ENCODE peak calls at places on chromosomes 6 and 20, in six cellular contexts. M is NCI-H2029; J is ACHN; G is GM04504; V is stimulated activated CD4-positive, alpha-beta T cell treated with anti-CD3 and anti-CD28 coated beads, TNF-alpha, amount 100 ng/mL, for 24 hours; O is anterior cingulate cortex. Q is an unnamed sample.

GRCh38 chr6:87407896-87408720 is at the start of gene CFAP206:
- DNase-seq in O (peak), M (peak), J (peak), G (peak), V (peak), Q (peak)

GRCh38 chr20:35600176-35600995 is 15.2 kb upstream of the SPAG4 start:
- DNase-seq in J (no peak), O (no peak), M (no peak), V (no peak), G (no peak), Q (no peak)

GRCh38 chr6:9250852-9251251 is 815.5 kb upstream of the SLC35B3 start:
- DNase-seq in O (no peak), V (no peak), M (peak), J (peak), G (peak), Q (no peak)

GRCh38 chr20:50534567-50534966 is 24.4 kb downstream of the PTPN1 start:
- DNase-seq in J (peak), G (peak), O (no peak), V (no peak), M (no peak), Q (no peak)

GRCh38 chr6:57097596-57097995 is 7.6 kb downstream of the ZNF451 start:
- DNase-seq in M (no peak), G (peak), V (no peak), J (no peak), O (no peak), Q (no peak)

GRCh38 chr6:167474725-167475124 is 149.8 kb downstream of the TTLL2 start:
- DNase-seq in O (no peak), G (no peak), M (no peak), V (no peak), J (no peak), Q (no peak)

GRCh38 chr6:145756170-145756662 is 20.9 kb upstream of the EPM2A start:
- DNase-seq in J (no peak), O (no peak), V (no peak), G (peak), M (no peak), Q (no peak)

GRCh38 chr20:33991498-33991897 is 2.2 kb upstream of the RALY start:
- DNase-seq in V (no peak), G (no peak), O (no peak), J (no peak), M (no peak), Q (no peak)

GRCh38 chr6:208973-209372 is 83.3 kb upstream of the DUSP22 start:
- DNase-seq in M (no peak), V (no peak), O (no peak), G (no peak), J (no peak), Q (no peak)

GRCh38 chr6:912871-913663 is 220.1 kb upstream of the EXOC2 start:
- DNase-seq in M (peak), V (no peak), O (no peak), J (peak), G (peak), Q (no peak)

GRCh38 chr6:47114460-47114859 is 72.3 kb upstream of the ADGRF1 start:
- DNase-seq in V (no peak), J (no peak), O (no peak), G (no peak), M (no peak), Q (no peak)

GRCh38 chr6:43434441-43434840 is 7.1 kb downstream of the ABCC10 start:
- DNase-seq in M (no peak), J (no peak), O (no peak), G (no peak), V (no peak), Q (no peak)

GRCh38 chr20:3606021-3606420 is 57.2 kb downstream of the GFRA4 start:
- DNase-seq in O (no peak), V (no peak), G (no peak), M (no peak), J (no peak), Q (no peak)

GRCh38 chr6:170111816-170112582 is 178.9 kb downstream of the DLL1 start:
- DNase-seq in O (no peak), G (no peak), M (peak), V (no peak), J (no peak), Q (no peak)

GRCh38 chr6:164929155-164929977 is 380.0 kb downstream of the C6orf118 start:
- DNase-seq in M (no peak), V (no peak), J (no peak), G (no peak), O (no peak), Q (no peak)

GRCh38 chr6:36874016-36874442 is 574 bp downstream of the PPIL1 start:
- DNase-seq in J (peak), M (no peak), V (no peak), O (no peak), G (no peak), Q (no peak)

GRCh38 chr6:39178804-39179203 is 50.5 kb downstream of the KCNK5 start:
- DNase-seq in M (no peak), G (no peak), J (no peak), V (no peak), O (no peak), Q (no peak)

GRCh38 chr6:31393932-31394331 is 9.5 kb upstream of the MICA start:
- DNase-seq in G (no peak), J (no peak), O (peak), V (no peak), M (no peak), Q (no peak)

GRCh38 chr6:113412589-113413367 is 444.4 kb upstream of the MARCKS start:
- DNase-seq in J (no peak), G (no peak), M (no peak), O (no peak), V (no peak), Q (no peak)

GRCh38 chr6:45371924-45372582 is 5.7 kb downstream of the SUPT3H start:
- DNase-seq in V (no peak), G (no peak), O (no peak), J (no peak), M (no peak), Q (no peak)

GRCh38 chr6:148370171-148370570 is 27.5 kb downstream of the SASH1 start:
- DNase-seq in M (no peak), O (no peak), V (no peak), G (no peak), J (no peak), Q (no peak)

GRCh38 chr20:22684763-22685443 is 100.5 kb upstream of the FOXA2 start:
- DNase-seq in V (no peak), G (no peak), O (no peak), M (peak), J (no peak), Q (no peak)

GRCh38 chr6:36343109-36343508 is 6.4 kb upstream of the BNIP5 start:
- DNase-seq in J (no peak), M (no peak), G (no peak), O (no peak), V (no peak), Q (no peak)

GRCh38 chr20:13142143-13142542 is 78.9 kb upstream of the ISM1 start:
- DNase-seq in O (no peak), M (no peak), V (no peak), J (peak), G (no peak), Q (no peak)

GRCh38 chr20:63248835-63249591 is 5.2 kb downstream of the NKAIN4 start:
- DNase-seq in G (no peak), V (no peak), O (no peak), M (no peak), J (peak), Q (no peak)

GRCh38 chr20:43511879-43512278 is 4.4 kb downstream of the L3MBTL1 start:
- DNase-seq in G (no peak), J (no peak), M (no peak), V (no peak), O (no peak), Q (no peak)

GRCh38 chr6:96963809-96964208 is 39.3 kb downstream of the KLHL32 start:
- DNase-seq in G (no peak), O (no peak), M (no peak), V (no peak), J (no peak), Q (no peak)

GRCh38 chr6:11439017-11439420 is 98.5 kb upstream of the TMEM170B start:
- DNase-seq in J (no peak), O (no peak), G (no peak), M (no peak), V (no peak), Q (no peak)

GRCh38 chr20:23032056-23032455 is 3.1 kb upstream of the SSTR4 start:
- DNase-seq in J (no peak), M (peak), G (no peak), O (no peak), V (no peak), Q (no peak)

GRCh38 chr6:157505912-157506491 is 125.0 kb downstream of the ZDHHC14 start:
- DNase-seq in M (no peak), V (no peak), J (no peak), O (no peak), G (no peak), Q (no peak)

GRCh38 chr6:82622461-82622860 is 258.8 kb downstream of the TPBG start:
- DNase-seq in O (no peak), G (no peak), J (no peak), V (no peak), M (no peak), Q (no peak)

GRCh38 chr6:117976030-117976651 is 69.1 kb downstream of the SLC35F1 start:
- DNase-seq in M (peak), G (peak), J (peak), O (no peak), V (no peak), Q (peak)

GRCh38 chr6:3376888-3377535 is 79.8 kb downstream of the SLC22A23 start:
- DNase-seq in J (no peak), V (no peak), O (no peak), M (peak), G (no peak), Q (no peak)

GRCh38 chr6:16333580-16333979 is 95.2 kb downstream of the GMPR start:
- DNase-seq in G (no peak), V (no peak), J (peak), M (peak), O (no peak), Q (no peak)

GRCh38 chr6:71289039-71289801 is 609 bp downstream of the OGFRL1 start:
- DNase-seq in O (no peak), M (no peak), G (no peak), J (peak), V (no peak), Q (peak)